ENCODE peak calls at places on chromosomes 1 and 21, in five cellular contexts. M is Ammon's horn, H is IMR-90, R is endothelial cell, A is Caco-2. G is an unnamed sample.

GRCh38 chr1:181141431-181141910 is 53.0 kb downstream of the IER5 start:
- DNase-seq in R (no peak), H (peak), M (no peak), A (no peak), G (no peak)

GRCh38 chr21:33775100-33775828 is 133.0 kb downstream of the ITSN1 start:
- DNase-seq in H (no peak), M (no peak), R (no peak), A (no peak), G (no peak)

GRCh38 chr1:150764617-150765090 is 924 bp downstream of the CTSS start:
- DNase-seq in M (no peak), R (no peak), A (no peak), H (peak), G (no peak)

GRCh38 chr1:159900086-159900680 is at the start of gene CFAP45:
- DNase-seq in M (peak), A (peak), H (peak), R (peak), G (no peak)

GRCh38 chr1:93313026-93313425 is 32.7 kb upstream of the DR1 start:
- DNase-seq in R (no peak), H (no peak), M (no peak), A (no peak), G (no peak)

GRCh38 chr1:34670982-34671381 is 83.9 kb upstream of the GJB5 start:
- DNase-seq in A (no peak), R (no peak), H (no peak), M (no peak), G (no peak)

GRCh38 chr1:28507247-28507645 is 1.4 kb downstream of the RCC1 start:
- DNase-seq in A (no peak), H (no peak), R (no peak), M (no peak), G (no peak)

GRCh38 chr1:150061632-150062101 is 5.9 kb upstream of the VPS45 start:
- DNase-seq in H (peak), R (no peak), M (no peak), A (no peak), G (no peak)

GRCh38 chr1:58813361-58813760 is 29.5 kb upstream of the JUN start:
- DNase-seq in H (peak), R (no peak), A (no peak), M (no peak), G (no peak)

GRCh38 chr1:64246294-64246917 is 43.0 kb downstream of the UBE2U start:
- DNase-seq in R (no peak), H (peak), A (no peak), M (peak), G (peak)

GRCh38 chr1:110605901-110606783 is at the start of gene KCNA2:
- DNase-seq in M (peak), H (no peak), R (peak), A (peak), G (peak)

GRCh38 chr1:152886758-152887409 is 8.8 kb downstream of the SMCP start:
- DNase-seq in R (no peak), A (no peak), H (no peak), M (no peak), G (no peak)

GRCh38 chr1:28370220-28371010 is 875 bp downstream of the PHACTR4 start:
- DNase-seq in M (peak), H (peak), A (no peak), R (peak), G (peak)

GRCh38 chr1:156160744-156161181 is 7.4 kb downstream of the SEMA4A start:
- DNase-seq in M (peak), A (no peak), H (peak), R (peak), G (peak)

GRCh38 chr1:65762081-65762862 is 30.4 kb upstream of the PDE4B start:
- DNase-seq in H (peak), A (no peak), M (no peak), R (no peak), G (no peak)

GRCh38 chr1:234322979-234323378 is 50.3 kb upstream of the COA6 start:
- DNase-seq in H (peak), A (peak), R (peak), M (no peak), G (no peak)

GRCh38 chr1:19067187-19067911 is 110.9 kb upstream of the IFFO2 start:
- DNase-seq in R (peak), A (no peak), H (no peak), M (no peak), G (peak)

GRCh38 chr1:29805122-29805895 is 569.0 kb downstream of the PTPRU start:
- DNase-seq in M (no peak), R (no peak), A (no peak), H (no peak), G (no peak)

GRCh38 chr21:45078877-45079281 is 4.5 kb downstream of the ADARB1 start:
- DNase-seq in M (no peak), R (no peak), H (peak), A (no peak), G (no peak)

GRCh38 chr1:22691354-22691753 is 19.3 kb upstream of the EPHB2 start:
- DNase-seq in A (no peak), M (no peak), R (no peak), H (peak), G (no peak)

GRCh38 chr1:98839840-98840239 is 164.8 kb downstream of the PLPPR5 start:
- DNase-seq in H (peak), R (no peak), M (no peak), A (no peak), G (no peak)

GRCh38 chr1:146020058-146020738 is 1.3 kb downstream of the HJV start:
- DNase-seq in H (no peak), A (peak), R (no peak), M (no peak), G (no peak)

GRCh38 chr21:35743571-35743970 is 316.8 kb downstream of the SETD4 start:
- DNase-seq in R (no peak), H (peak), M (no peak), A (no peak), G (no peak)

GRCh38 chr1:89276690-89277089 is 4.0 kb upstream of the GBP5 start:
- DNase-seq in M (no peak), A (no peak), R (no peak), H (no peak), G (no peak)

G was measured in cerebellum.